ENCODE peak calls at places on chromosomes 1 and 21, in six cellular contexts. P is GM23248, A is MM.1S, Q is HCT116, B is endothelial cell of umbilical vein, H is DND-41. F is an unnamed sample.
A peak's percentile ranks its signal among the peaks of the same experiment; 100 is the strongest.

GRCh38 chr21:25700741-25701140 is 34.0 kb downstream of the ATP5PF start:
- DNase-seq in P (no peak), A (peak; percentile 33), Q (no peak), B (no peak), H (no peak), F (no peak)

GRCh38 chr1:215845224-215845902 is 278.3 kb downstream of the KCTD3 start:
- DNase-seq in P (peak; percentile 92), A (no peak), Q (peak; percentile 16), B (no peak), H (no peak), F (peak; percentile 92)

GRCh38 chr1:165852896-165853295 is 25.5 kb downstream of the UCK2 start:
- DNase-seq in P (no peak), A (no peak), Q (no peak), B (no peak), H (peak; percentile 65), F (no peak)

GRCh38 chr1:221494670-221495069 is 247.2 kb downstream of the DUSP10 start:
- DNase-seq in P (peak; percentile 30), A (no peak), Q (peak; percentile 19), B (no peak), H (no peak), F (peak; percentile 47)

GRCh38 chr1:41795205-41795762 is 123.4 kb downstream of the HIVEP3 start:
- DNase-seq in P (peak; percentile 76), A (no peak), Q (peak; percentile 38), B (peak; percentile 43), H (no peak), F (peak; percentile 79)

GRCh38 chr1:44029260-44029910 is 1.9 kb downstream of the SLC6A9 start:
- DNase-seq in P (peak; percentile 50), A (no peak), Q (no peak), B (no peak), H (no peak), F (no peak)

GRCh38 chr1:245873068-245873467 is 634.0 kb downstream of the SMYD3 start:
- DNase-seq in P (peak; percentile 32), A (no peak), Q (no peak), B (no peak), H (no peak), F (no peak)

GRCh38 chr1:234326493-234327366 is 46.5 kb upstream of the COA6 start:
- DNase-seq in P (peak; percentile 76), A (peak; percentile 79), Q (peak; percentile 19), B (peak; percentile 56), H (peak; percentile 68), F (peak; percentile 49)

GRCh38 chr1:157431751-157432150 is 120.6 kb downstream of the FCRL5 start:
- DNase-seq in P (peak; percentile 79), A (no peak), Q (no peak), B (no peak), H (no peak), F (no peak)

GRCh38 chr1:159473335-159473734 is 33.8 kb downstream of the OR10J1 start:
- DNase-seq in P (peak; percentile 25), A (no peak), Q (no peak), B (peak; percentile 83), H (no peak), F (peak; percentile 6)

GRCh38 chr1:50975436-50975835 is 5.4 kb downstream of the CDKN2C start:
- DNase-seq in P (no peak), A (no peak), Q (no peak), B (no peak), H (no peak), F (no peak)

GRCh38 chr1:46533179-46533864 is 18.1 kb downstream of the KNCN start:
- DNase-seq in P (peak; percentile 74), A (no peak), Q (no peak), B (peak; percentile 30), H (no peak), F (peak; percentile 31)

GRCh38 chr1:23441446-23442148 is 17.0 kb upstream of the TCEA3 start:
- DNase-seq in P (no peak), A (no peak), Q (no peak), B (no peak), H (no peak), F (no peak)

GRCh38 chr1:243849089-243850012 is 692 bp downstream of the AKT3 start:
- DNase-seq in P (peak; percentile 86), A (peak; percentile 11), Q (no peak), B (peak; percentile 77), H (peak; percentile 58), F (peak; percentile 58)

GRCh38 chr1:243708210-243708609 is 141.8 kb downstream of the AKT3 start:
- DNase-seq in P (peak; percentile 18), A (no peak), Q (no peak), B (peak; percentile 40), H (no peak), F (peak; percentile 28)

GRCh38 chr1:24905979-24906720 is 23.9 kb downstream of the RUNX3 start:
- DNase-seq in P (no peak), A (no peak), Q (no peak), B (no peak), H (no peak), F (no peak)

GRCh38 chr21:15592271-15592860 is 137.4 kb upstream of the USP25 start:
- DNase-seq in P (peak; percentile 56), A (peak; percentile 50), Q (peak; percentile 21), B (peak; percentile 65), H (peak; percentile 28), F (peak; percentile 71)

GRCh38 chr1:13664451-13664850 is 35.5 kb upstream of the PRDM2 start:
- DNase-seq in P (no peak), A (no peak), Q (no peak), B (no peak), H (no peak), F (no peak)

GRCh38 chr1:215279682-215280081 is 197.1 kb downstream of the KCNK2 start:
- DNase-seq in P (no peak), A (no peak), Q (no peak), B (peak; percentile 11), H (no peak), F (no peak)

GRCh38 chr1:175072131-175072941 is 4.7 kb downstream of the TNN start:
- DNase-seq in P (peak; percentile 81), A (peak; percentile 65), Q (no peak), B (peak; percentile 41), H (peak; percentile 68), F (peak; percentile 90)

GRCh38 chr1:41315482-41315823 is 45.8 kb upstream of the FOXO6 start:
- DNase-seq in P (no peak), A (no peak), Q (no peak), B (no peak), H (no peak), F (no peak)

GRCh38 chr1:114473796-114474195 is 37.2 kb downstream of the TRIM33 start:
- DNase-seq in P (no peak), A (no peak), Q (no peak), B (no peak), H (no peak), F (no peak)

DNA sequence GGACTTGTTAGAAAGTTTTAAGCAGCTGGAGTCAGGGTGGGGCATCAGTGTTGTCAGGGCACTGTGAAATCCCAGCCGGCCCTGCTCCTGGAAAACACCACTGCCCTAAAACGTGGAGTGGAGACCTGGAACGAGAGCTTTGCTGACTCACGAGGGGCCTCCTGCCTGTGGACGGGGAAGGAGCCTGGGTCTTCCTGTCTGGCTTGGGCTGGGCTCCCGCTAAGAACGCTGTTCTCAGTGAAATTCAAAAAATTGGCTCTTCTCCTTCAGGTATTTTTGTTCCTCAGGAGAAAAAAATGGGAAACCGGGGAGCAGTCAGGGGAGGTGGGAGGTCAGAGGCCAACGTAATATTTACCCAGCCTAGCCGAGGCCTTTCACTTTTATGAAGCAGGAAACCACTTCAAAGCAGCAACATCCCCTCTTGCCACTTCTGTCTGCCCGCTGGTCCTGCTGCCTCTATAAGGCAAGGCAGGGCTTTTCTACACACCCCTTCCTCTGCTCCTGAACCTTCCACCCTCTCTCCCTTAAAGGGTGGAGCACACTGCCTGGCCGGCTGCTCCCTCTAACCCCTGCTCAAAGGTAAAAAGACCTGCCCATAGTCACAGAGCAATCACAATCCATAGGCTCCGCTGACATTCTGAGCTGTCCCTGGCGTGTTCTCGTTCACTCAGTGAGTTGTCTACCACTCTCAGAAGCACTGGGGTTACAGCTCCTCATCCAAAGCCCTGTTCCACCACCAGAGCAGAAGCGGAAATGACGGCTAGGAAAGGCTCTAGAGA is 8.0 kb downstream of the PLXNA2 start:
- DNase-seq in P (peak; percentile 82), A (no peak), Q (no peak), B (peak; percentile 87), H (peak; percentile 21), F (peak; percentile 80)
- H3K9ac ChIP-seq in P (peak overlapping the region; percentile 53), A (no peak overlapping the region), Q (no peak overlapping the region), B (peak overlapping the region; percentile 97), H (no peak overlapping the region), F (no peak overlapping the region)

GRCh38 chr1:10693497-10694273 is 102.8 kb downstream of the CASZ1 start:
- DNase-seq in P (peak; percentile 67), A (no peak), Q (no peak), B (peak; percentile 41), H (peak; percentile 56), F (peak; percentile 23)
- TF ChIP-seq EZH2 in P (no peak), A (no peak), Q (no peak), B (no peak), H (no peak), F (no peak)

GRCh38 chr1:204081791-204082513 is 9.0 kb downstream of the SOX13 start:
- DNase-seq in P (no peak), A (no peak), Q (no peak), B (no peak), H (no peak), F (no peak)

GRCh38 chr1:204083491-204083890 is 10.6 kb downstream of the SOX13 start:
- DNase-seq in P (no peak), A (no peak), Q (no peak), B (no peak), H (no peak), F (no peak)

GRCh38 chr1:204079608-204079999 is 6.7 kb downstream of the SOX13 start:
- DNase-seq in P (no peak), A (no peak), Q (no peak), B (no peak), H (no peak), F (no peak)

GRCh38 chr1:204080163-204080903 is 7.4 kb downstream of the SOX13 start:
- DNase-seq in P (peak; percentile 89), A (no peak), Q (peak; percentile 90), B (no peak), H (no peak), F (peak; percentile 83)

GRCh38 chr1:204081156-204081790 is 8.4 kb downstream of the SOX13 start:
- DNase-seq in P (no peak), A (no peak), Q (no peak), B (no peak), H (no peak), F (no peak)
- H3K9ac ChIP-seq in P (no peak overlapping the region), A (no peak overlapping the region), Q (peak overlapping the region; percentile 67), B (no peak overlapping the region), H (no peak overlapping the region), F (no peak overlapping the region)

DNA sequence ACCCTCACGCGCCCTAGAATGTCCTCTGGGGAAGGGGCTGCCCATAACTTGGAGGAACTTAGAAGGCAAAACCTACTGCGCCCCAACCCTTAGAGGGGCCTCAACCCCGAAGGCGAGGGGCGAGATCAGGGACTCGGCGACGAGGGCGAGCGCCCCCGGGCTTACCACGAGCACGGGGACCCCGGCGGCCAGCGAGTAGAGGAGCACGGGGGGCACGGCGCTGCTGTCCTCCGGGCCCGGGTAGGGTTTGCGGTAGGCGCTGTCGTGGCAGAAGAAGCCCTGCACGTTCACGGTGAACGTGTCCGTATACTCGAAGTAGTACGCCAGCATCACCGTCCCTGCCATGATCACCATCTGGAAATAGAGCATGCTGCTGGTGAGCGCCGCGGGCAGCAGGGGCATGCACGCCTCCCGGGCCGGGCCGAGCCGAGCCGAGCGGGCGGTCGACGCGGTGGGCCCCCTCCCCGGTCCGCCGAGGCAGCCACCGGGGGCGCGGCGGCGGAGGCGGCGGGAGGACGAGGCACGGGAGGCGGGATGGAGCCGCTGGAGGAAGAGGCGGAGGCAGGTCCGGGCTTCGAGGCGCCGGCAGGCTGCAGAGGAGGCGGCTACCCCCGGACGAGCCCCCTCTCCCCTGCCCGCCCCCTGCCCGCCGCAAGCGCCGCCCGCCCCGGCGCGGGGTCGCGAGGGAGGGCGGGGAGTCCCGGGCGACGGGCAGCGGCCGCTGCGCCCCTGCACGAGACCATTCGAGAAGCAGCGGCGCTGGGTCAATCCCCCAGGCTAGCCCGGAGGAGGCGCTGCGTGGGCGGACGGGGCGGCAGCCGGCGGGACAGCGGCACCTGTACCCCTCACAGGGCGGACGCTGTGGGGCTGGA is at the start of gene PLPPR5:
- DNase-seq in P (peak; percentile 68), A (peak; percentile 15), Q (no peak), B (peak; percentile 12), H (no peak), F (peak; percentile 44)
- TF ChIP-seq EZH2 in P (no peak), A (no peak), Q (no peak), B (peak; percentile 74), H (no peak), F (peak; percentile 81)